ENCODE peak calls at places on chromosome 3, in five cellular contexts. One of them, this sample, is unnamed.

GRCh38 chr3:177603137-177603603 is 405.9 kb upstream of the TBL1XR1 start:
- DNase-seq in fibroblast of pulmonary artery: no peak
- DNase-seq in GM13977: peak
- DNase-seq in sigmoid colon: no peak
- DNase-seq in neural progenitor cell: no peak
- DNase-seq in this sample: no peak

GRCh38 chr3:129413687-129414506 is 14.5 kb downstream of the EFCAB12 start:
- DNase-seq in fibroblast of pulmonary artery: peak
- DNase-seq in GM13977: peak
- DNase-seq in sigmoid colon: no peak
- DNase-seq in neural progenitor cell: no peak
- DNase-seq in this sample: no peak

GRCh38 chr3:65170357-65171090 is 482.7 kb upstream of the ADAMTS9 start:
- DNase-seq in fibroblast of pulmonary artery: peak
- DNase-seq in GM13977: no peak
- DNase-seq in sigmoid colon: peak
- DNase-seq in neural progenitor cell: peak
- DNase-seq in this sample: no peak

GRCh38 chr3:186526256-186526606 is 17.9 kb downstream of the CRYGS start:
- DNase-seq in fibroblast of pulmonary artery: no peak
- DNase-seq in GM13977: no peak
- DNase-seq in sigmoid colon: no peak
- DNase-seq in neural progenitor cell: no peak
- DNase-seq in this sample: no peak

GRCh38 chr3:126934149-126934548 is 48.8 kb upstream of the PLXNA1 start:
- DNase-seq in fibroblast of pulmonary artery: peak
- DNase-seq in GM13977: no peak
- DNase-seq in sigmoid colon: peak
- DNase-seq in neural progenitor cell: peak
- DNase-seq in this sample: no peak

GRCh38 chr3:90054306-90054705 is 946.9 kb downstream of the EPHA3 start:
- DNase-seq in fibroblast of pulmonary artery: no peak
- DNase-seq in GM13977: no peak
- DNase-seq in sigmoid colon: no peak
- DNase-seq in neural progenitor cell: no peak
- DNase-seq in this sample: no peak

GRCh38 chr3:153166206-153166605 is 4.2 kb downstream of the RAP2B start:
- DNase-seq in fibroblast of pulmonary artery: peak
- DNase-seq in GM13977: no peak
- DNase-seq in sigmoid colon: no peak
- DNase-seq in neural progenitor cell: no peak
- DNase-seq in this sample: no peak

GRCh38 chr3:155065537-155065936 is 14.6 kb upstream of the MME start:
- DNase-seq in fibroblast of pulmonary artery: peak
- DNase-seq in GM13977: no peak
- DNase-seq in sigmoid colon: no peak
- DNase-seq in neural progenitor cell: no peak
- DNase-seq in this sample: no peak

GRCh38 chr3:194685050-194685722 is 497 bp upstream of the FAM43A start:
- DNase-seq in fibroblast of pulmonary artery: no peak
- DNase-seq in GM13977: no peak
- DNase-seq in sigmoid colon: no peak
- DNase-seq in neural progenitor cell: no peak
- DNase-seq in this sample: no peak

GRCh38 chr3:51137715-51138114 is 247.4 kb upstream of the MANF start:
- DNase-seq in fibroblast of pulmonary artery: no peak
- DNase-seq in GM13977: no peak
- DNase-seq in sigmoid colon: no peak
- DNase-seq in neural progenitor cell: no peak
- DNase-seq in this sample: no peak

GRCh38 chr3:12797124-12797891 is 828 bp downstream of the CAND2 start:
- DNase-seq in fibroblast of pulmonary artery: no peak
- DNase-seq in GM13977: no peak
- DNase-seq in sigmoid colon: no peak
- DNase-seq in neural progenitor cell: no peak
- DNase-seq in this sample: no peak

GRCh38 chr3:191136347-191136746 is 62.7 kb upstream of the OSTN start:
- DNase-seq in fibroblast of pulmonary artery: peak
- DNase-seq in GM13977: no peak
- DNase-seq in sigmoid colon: no peak
- DNase-seq in neural progenitor cell: no peak
- DNase-seq in this sample: no peak

GRCh38 chr3:104519968-104520655 is 846.6 kb upstream of the ALCAM start:
- DNase-seq in fibroblast of pulmonary artery: peak
- DNase-seq in GM13977: no peak
- DNase-seq in sigmoid colon: no peak
- DNase-seq in neural progenitor cell: no peak
- DNase-seq in this sample: no peak

GRCh38 chr3:49357466-49358216 is 512 bp downstream of the GPX1 start:
- DNase-seq in fibroblast of pulmonary artery: peak
- DNase-seq in GM13977: no peak
- DNase-seq in sigmoid colon: peak
- DNase-seq in neural progenitor cell: peak
- DNase-seq in this sample: peak

GRCh38 chr3:183260167-183260904 is 7.3 kb downstream of the B3GNT5 start:
- DNase-seq in fibroblast of pulmonary artery: peak
- DNase-seq in GM13977: no peak
- DNase-seq in sigmoid colon: no peak
- DNase-seq in neural progenitor cell: no peak
- DNase-seq in this sample: no peak

GRCh38 chr3:180048108-180048507 is 11.4 kb upstream of the PEX5L start:
- DNase-seq in fibroblast of pulmonary artery: no peak
- DNase-seq in GM13977: no peak
- DNase-seq in sigmoid colon: no peak
- DNase-seq in neural progenitor cell: no peak
- DNase-seq in this sample: no peak

GRCh38 chr3:146019508-146019907 is 141.5 kb downstream of the PLOD2 start:
- DNase-seq in fibroblast of pulmonary artery: peak
- DNase-seq in GM13977: no peak
- DNase-seq in sigmoid colon: no peak
- DNase-seq in neural progenitor cell: no peak
- DNase-seq in this sample: no peak

GRCh38 chr3:33201195-33201594 is 17.4 kb downstream of the SUSD5 start:
- DNase-seq in fibroblast of pulmonary artery: no peak
- DNase-seq in GM13977: no peak
- DNase-seq in sigmoid colon: no peak
- DNase-seq in neural progenitor cell: no peak
- DNase-seq in this sample: no peak

GRCh38 chr3:129462365-129462968 is 22.4 kb downstream of the IFT122 start:
- DNase-seq in fibroblast of pulmonary artery: no peak
- DNase-seq in GM13977: no peak
- DNase-seq in sigmoid colon: no peak
- DNase-seq in neural progenitor cell: no peak
- DNase-seq in this sample: no peak

GRCh38 chr3:52524258-52524751 is 9.4 kb downstream of the NT5DC2 start:
- DNase-seq in fibroblast of pulmonary artery: no peak
- DNase-seq in GM13977: no peak
- DNase-seq in sigmoid colon: peak
- DNase-seq in neural progenitor cell: no peak
- DNase-seq in this sample: no peak

GRCh38 chr3:185084883-185085282 is 68.0 kb downstream of the C3orf70 start:
- DNase-seq in fibroblast of pulmonary artery: peak
- DNase-seq in GM13977: no peak
- DNase-seq in sigmoid colon: no peak
- DNase-seq in neural progenitor cell: no peak
- DNase-seq in this sample: no peak

GRCh38 chr3:178181784-178182183 is 354.5 kb upstream of the KCNMB2 start:
- DNase-seq in fibroblast of pulmonary artery: no peak
- DNase-seq in GM13977: no peak
- DNase-seq in sigmoid colon: no peak
- DNase-seq in neural progenitor cell: no peak
- DNase-seq in this sample: no peak

GRCh38 chr3:16801698-16802097 is 83.1 kb upstream of the PLCL2 start:
- DNase-seq in fibroblast of pulmonary artery: peak
- DNase-seq in GM13977: no peak
- DNase-seq in sigmoid colon: no peak
- DNase-seq in neural progenitor cell: no peak
- DNase-seq in this sample: no peak

GRCh38 chr3:12139111-12139511 is 19.6 kb downstream of the TIMP4 start:
- DNase-seq in fibroblast of pulmonary artery: peak
- DNase-seq in GM13977: no peak
- DNase-seq in sigmoid colon: no peak
- DNase-seq in neural progenitor cell: peak
- DNase-seq in this sample: no peak

GRCh38 chr3:184345678-184346144 is 8.3 kb downstream of the FAM131A start:
- DNase-seq in fibroblast of pulmonary artery: peak
- DNase-seq in GM13977: peak
- DNase-seq in sigmoid colon: no peak
- DNase-seq in neural progenitor cell: peak
- DNase-seq in this sample: no peak

GRCh38 chr3:53881691-53882593 is at the start of gene ACTR8:
- DNase-seq in fibroblast of pulmonary artery: peak
- DNase-seq in GM13977: peak
- DNase-seq in sigmoid colon: peak
- DNase-seq in neural progenitor cell: peak
- DNase-seq in this sample: peak

GRCh38 chr3:135885885-135886284 is 79.6 kb upstream of the PPP2R3A start:
- DNase-seq in fibroblast of pulmonary artery: no peak
- DNase-seq in GM13977: no peak
- DNase-seq in sigmoid colon: no peak
- DNase-seq in neural progenitor cell: no peak
- DNase-seq in this sample: no peak

GRCh38 chr3:69004183-69004582 is 9.3 kb downstream of the EOGT start:
- DNase-seq in fibroblast of pulmonary artery: no peak
- DNase-seq in GM13977: no peak
- DNase-seq in sigmoid colon: no peak
- DNase-seq in neural progenitor cell: no peak
- DNase-seq in this sample: no peak

GRCh38 chr3:152362086-152362485 is 93.4 kb downstream of the MBNL1 start:
- DNase-seq in fibroblast of pulmonary artery: no peak
- DNase-seq in GM13977: no peak
- DNase-seq in sigmoid colon: no peak
- DNase-seq in neural progenitor cell: peak
- DNase-seq in this sample: no peak

GRCh38 chr3:61560452-61561373 is 658 bp upstream of the PTPRG start:
- DNase-seq in fibroblast of pulmonary artery: peak
- DNase-seq in GM13977: peak
- DNase-seq in sigmoid colon: peak
- DNase-seq in neural progenitor cell: peak
- DNase-seq in this sample: peak

GRCh38 chr3:13042932-13043275 is 30.3 kb downstream of the IQSEC1 start:
- DNase-seq in fibroblast of pulmonary artery: no peak
- DNase-seq in GM13977: no peak
- DNase-seq in sigmoid colon: no peak
- DNase-seq in neural progenitor cell: peak
- DNase-seq in this sample: no peak

GRCh38 chr3:113730550-113730949 is 15.5 kb downstream of the NAA50 start:
- DNase-seq in fibroblast of pulmonary artery: no peak
- DNase-seq in GM13977: no peak
- DNase-seq in sigmoid colon: no peak
- DNase-seq in neural progenitor cell: no peak
- DNase-seq in this sample: no peak

GRCh38 chr3:173957646-173958045 is 560.1 kb downstream of the NLGN1 start:
- DNase-seq in fibroblast of pulmonary artery: no peak
- DNase-seq in GM13977: no peak
- DNase-seq in sigmoid colon: no peak
- DNase-seq in neural progenitor cell: no peak
- DNase-seq in this sample: no peak

GRCh38 chr3:174619244-174619643 is 239.9 kb upstream of the NAALADL2 start:
- DNase-seq in fibroblast of pulmonary artery: no peak
- DNase-seq in GM13977: no peak
- DNase-seq in sigmoid colon: no peak
- DNase-seq in neural progenitor cell: no peak
- DNase-seq in this sample: no peak

GRCh38 chr3:105580551-105580950 is 213.8 kb downstream of the ALCAM start:
- DNase-seq in fibroblast of pulmonary artery: no peak
- DNase-seq in GM13977: no peak
- DNase-seq in sigmoid colon: no peak
- DNase-seq in neural progenitor cell: no peak
- DNase-seq in this sample: no peak

GRCh38 chr3:31132132-31132769 is 237.8 kb upstream of the GADL1 start:
- DNase-seq in fibroblast of pulmonary artery: peak
- DNase-seq in GM13977: no peak
- DNase-seq in sigmoid colon: no peak
- DNase-seq in neural progenitor cell: peak
- DNase-seq in this sample: no peak
- TF ChIP-seq CTCF in fibroblast of pulmonary artery: peak
- TF ChIP-seq CTCF in GM13977: peak
- TF ChIP-seq CTCF in sigmoid colon: no peak
- TF ChIP-seq CTCF in neural progenitor cell: peak
- TF ChIP-seq CTCF in this sample: peak

DNA sequence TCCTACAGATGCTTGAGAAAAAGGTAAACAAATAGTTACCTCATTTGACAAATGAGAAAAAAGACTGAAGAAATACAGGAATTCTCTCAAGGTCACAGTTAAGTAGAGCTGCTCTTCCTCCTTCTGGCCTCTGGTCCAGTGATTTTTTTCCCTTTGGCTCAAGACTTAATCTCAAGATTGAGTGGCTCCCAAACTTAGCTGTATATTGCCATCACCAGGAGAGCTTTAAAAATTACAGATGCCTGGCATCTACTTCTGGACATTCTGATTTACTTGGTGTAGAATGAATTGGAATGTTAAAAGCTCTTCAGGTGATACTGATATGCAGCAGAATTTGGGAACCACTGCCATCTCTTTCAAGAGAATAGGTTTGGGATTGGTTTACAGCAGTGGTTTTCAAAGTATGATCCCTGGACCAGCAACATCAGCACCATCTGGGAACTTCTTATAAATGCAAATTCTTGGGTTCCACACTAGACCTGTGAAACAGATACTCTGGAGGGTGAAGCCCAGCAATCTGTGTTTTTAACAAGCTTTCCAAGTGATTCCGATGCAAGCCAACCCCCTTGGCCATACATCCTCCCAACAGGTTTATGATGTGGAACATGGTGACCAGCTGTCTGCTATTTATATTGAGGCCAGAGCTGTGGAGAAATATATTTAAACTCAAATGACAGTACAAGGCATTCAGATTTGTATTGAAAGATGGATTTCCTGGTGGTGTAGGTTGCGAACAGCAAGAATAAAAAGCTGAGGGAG is 333.0 kb upstream of the RARB start:
- DNase-seq in fibroblast of pulmonary artery: no peak
- DNase-seq in GM13977: no peak
- DNase-seq in sigmoid colon: no peak
- DNase-seq in neural progenitor cell: no peak
- DNase-seq in this sample: no peak
- TF ChIP-seq CTCF in fibroblast of pulmonary artery: no peak
- TF ChIP-seq CTCF in GM13977: no peak
- TF ChIP-seq CTCF in sigmoid colon: no peak
- TF ChIP-seq CTCF in neural progenitor cell: no peak
- TF ChIP-seq CTCF in this sample: peak

DNA sequence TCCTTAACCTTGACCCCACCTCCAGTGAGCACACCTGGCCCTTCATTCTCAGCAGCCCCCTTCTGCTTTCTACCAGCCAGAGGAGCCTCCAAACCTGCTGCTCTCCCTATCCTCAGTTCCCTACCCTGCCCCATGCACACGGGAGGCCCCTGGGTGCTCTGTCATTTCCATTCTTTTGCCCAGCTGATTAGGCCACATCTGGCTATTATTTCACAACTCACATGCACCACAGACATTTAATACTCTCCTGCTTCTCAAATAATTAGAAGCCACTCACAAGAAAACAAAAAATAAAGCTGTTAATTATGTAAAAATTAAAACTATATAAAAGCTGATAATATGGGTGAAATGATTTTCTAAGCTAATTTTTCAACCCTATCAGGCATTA is 50.7 kb downstream of the MYLK start:
- DNase-seq in fibroblast of pulmonary artery: no peak
- DNase-seq in GM13977: no peak
- DNase-seq in sigmoid colon: no peak
- DNase-seq in neural progenitor cell: no peak
- DNase-seq in this sample: no peak
- TF ChIP-seq CTCF in fibroblast of pulmonary artery: no peak
- TF ChIP-seq CTCF in GM13977: no peak
- TF ChIP-seq CTCF in sigmoid colon: no peak
- TF ChIP-seq CTCF in neural progenitor cell: no peak
- TF ChIP-seq CTCF in this sample: no peak

GRCh38 chr3:72036899-72037298 is 252.0 kb upstream of the PROK2 start:
- DNase-seq in fibroblast of pulmonary artery: peak
- DNase-seq in GM13977: no peak
- DNase-seq in sigmoid colon: no peak
- DNase-seq in neural progenitor cell: no peak
- DNase-seq in this sample: no peak
- TF ChIP-seq CTCF in fibroblast of pulmonary artery: no peak
- TF ChIP-seq CTCF in GM13977: no peak
- TF ChIP-seq CTCF in sigmoid colon: no peak
- TF ChIP-seq CTCF in neural progenitor cell: no peak
- TF ChIP-seq CTCF in this sample: no peak